ENCODE peak calls at places on chromosomes 4 and X, in five cellular contexts. R is uterus, E is psoas muscle, B is GM06990, T is Ammon's horn. Y is an unnamed sample.

GRCh38 chr4:82898322-82899243 is 2.0 kb upstream of the THAP9 start:
- DNase-seq in E (no peak), T (peak), B (no peak), R (no peak), Y (peak)

GRCh38 chr4:57103051-57103450 is 7.1 kb downstream of the IGFBP7 start:
- DNase-seq in R (no peak), B (no peak), E (peak), T (peak), Y (peak)

GRCh38 chr4:77358315-77358928 is 201.4 kb downstream of the CCNG2 start:
- DNase-seq in R (no peak), E (no peak), T (peak), B (no peak), Y (peak)

GRCh38 chrX:48508400-48509244 is at the start of gene PORCN:
- DNase-seq in E (peak), B (peak), T (peak), R (peak), Y (peak)

GRCh38 chr4:113300384-113301011 is 251.0 kb downstream of the ANK2 start:
- DNase-seq in R (peak), B (no peak), T (peak), E (no peak), Y (peak)

GRCh38 chrX:150693782-150694574 is 782 bp downstream of the MTMR1 start:
- DNase-seq in E (peak), B (peak), R (peak), T (no peak), Y (peak)

GRCh38 chrX:150047818-150048217 is 109.5 kb upstream of the EOLA2 start:
- DNase-seq in T (no peak), E (no peak), R (no peak), B (no peak), Y (no peak)

GRCh38 chrX:39705299-39705698 is 392.5 kb downstream of the BCOR start:
- DNase-seq in B (no peak), E (peak), T (no peak), R (peak), Y (peak)

GRCh38 chrX:40068048-40068447 is 29.7 kb downstream of the BCOR start:
- DNase-seq in R (no peak), T (no peak), E (no peak), B (no peak), Y (peak)

GRCh38 chrX:71487814-71488213 is 45.1 kb upstream of the OGT start:
- DNase-seq in R (no peak), T (no peak), E (no peak), B (no peak), Y (no peak)

GRCh38 chrX:148811236-148811635 is 310.8 kb downstream of the AFF2 start:
- DNase-seq in R (no peak), B (no peak), T (no peak), E (no peak), Y (peak)

GRCh38 chrX:19795289-19795688 is 92.1 kb downstream of the SH3KBP1 start:
- DNase-seq in B (no peak), E (no peak), T (no peak), R (no peak), Y (no peak)

GRCh38 chr4:123709336-123709735 is 312.7 kb downstream of the SPRY1 start:
- DNase-seq in R (no peak), B (no peak), T (no peak), E (no peak), Y (peak)

GRCh38 chrX:41180194-41180902 is 95.1 kb downstream of the USP9X start:
- DNase-seq in E (no peak), T (peak), B (peak), R (peak), Y (peak)

GRCh38 chrX:10008483-10009056 is 41.4 kb downstream of the CLDN34 start:
- DNase-seq in E (no peak), B (no peak), T (no peak), R (no peak), Y (no peak)

GRCh38 chr4:2457481-2458295 is 11.2 kb upstream of the RNF4 start:
- DNase-seq in R (no peak), B (no peak), T (no peak), E (no peak), Y (no peak)

GRCh38 chrX:22365460-22365859 is 92.7 kb downstream of the CBLL2 start:
- DNase-seq in B (no peak), R (no peak), E (no peak), T (no peak), Y (peak)

GRCh38 chr4:44670466-44671199 is 7.6 kb upstream of the GUF1 start:
- DNase-seq in T (no peak), E (peak), R (no peak), B (no peak), Y (no peak)

GRCh38 chr4:138199568-138200235 is 42.4 kb downstream of the SLC7A11 start:
- DNase-seq in R (no peak), T (peak), B (no peak), E (no peak), Y (no peak)

GRCh38 chr4:113371061-113371460 is 321.6 kb downstream of the ANK2 start:
- DNase-seq in E (no peak), B (no peak), R (no peak), T (no peak), Y (no peak)

GRCh38 chrX:11146411-11146810 is 35.3 kb downstream of the HCCS start:
- DNase-seq in E (no peak), R (no peak), T (no peak), B (no peak), Y (no peak)

GRCh38 chr4:56289934-56290333 is 97.4 kb downstream of the AASDH start:
- DNase-seq in T (no peak), E (no peak), R (no peak), B (no peak), Y (no peak)

GRCh38 chr4:139171878-139172691 is 4.9 kb downstream of the ELF2 start:
- DNase-seq in B (no peak), R (no peak), T (no peak), E (no peak), Y (peak)

GRCh38 chr4:822361-823092 is 3.4 kb downstream of the CPLX1 start:
- DNase-seq in E (peak), R (no peak), B (no peak), T (no peak), Y (no peak)

GRCh38 chr4:26135331-26135730 is 185.5 kb upstream of the RBPJ start:
- DNase-seq in T (no peak), E (no peak), B (no peak), R (no peak), Y (peak)

GRCh38 chr4:78661923-78662521 is 110.5 kb downstream of the ANXA3 start:
- DNase-seq in T (peak), B (peak), R (no peak), E (no peak), Y (peak)

GRCh38 chrX:113009005-113009404 is 168.4 kb upstream of the AMOT start:
- DNase-seq in T (no peak), R (no peak), B (no peak), E (no peak), Y (no peak)

GRCh38 chr4:22416403-22416802 is 99.5 kb downstream of the ADGRA3 start:
- DNase-seq in B (no peak), T (no peak), R (no peak), E (no peak), Y (no peak)

GRCh38 chrX:39953879-39954278 is 143.9 kb downstream of the BCOR start:
- DNase-seq in R (no peak), B (no peak), T (no peak), E (no peak), Y (peak)

GRCh38 chrX:23937100-23937499 is 29.3 kb downstream of the CXorf58 start:
- DNase-seq in R (no peak), E (no peak), B (no peak), T (no peak), Y (peak)

GRCh38 chr4:108244576-108244975 is 75.8 kb upstream of the LEF1 start:
- DNase-seq in E (no peak), T (no peak), R (no peak), B (no peak), Y (no peak)

GRCh38 chrX:108022491-108023089 is 22.3 kb upstream of the VSIG1 start:
- DNase-seq in B (no peak), R (no peak), E (no peak), T (no peak), Y (peak)